ENCODE peak calls at places on chromosome 12, in eight cellular contexts. One of them, this sample, is unnamed.

GRCh38 chr12:48991247-48992050 is 7.7 kb downstream of the DDN start:
- DNase-seq in astrocyte: no peak
- DNase-seq in GM20000: peak; percentile 30
- DNase-seq in suprapubic skin: no peak
- DNase-seq in neural crest cell: no peak
- DNase-seq in A549: no peak
- DNase-seq in WTC11: no peak
- DNase-seq in CD8-positive, alpha-beta T cell: no peak
- DNase-seq in this sample: no peak

GRCh38 chr12:121423253-121423652 is 23.3 kb downstream of the RNF34 start:
- DNase-seq in astrocyte: no peak
- DNase-seq in GM20000: no peak
- DNase-seq in suprapubic skin: no peak
- DNase-seq in neural crest cell: no peak
- DNase-seq in A549: no peak
- DNase-seq in WTC11: no peak
- DNase-seq in CD8-positive, alpha-beta T cell: no peak
- DNase-seq in this sample: no peak

GRCh38 chr12:53023-53734 is 13.4 kb upstream of the IQSEC3 start:
- DNase-seq in astrocyte: peak; percentile 20
- DNase-seq in GM20000: no peak
- DNase-seq in suprapubic skin: no peak
- DNase-seq in neural crest cell: no peak
- DNase-seq in A549: no peak
- DNase-seq in WTC11: no peak
- DNase-seq in CD8-positive, alpha-beta T cell: no peak
- DNase-seq in this sample: no peak

GRCh38 chr12:131775904-131776889 is 52.0 kb upstream of the MMP17 start:
- DNase-seq in astrocyte: no peak
- DNase-seq in GM20000: peak; percentile 70
- DNase-seq in suprapubic skin: no peak
- DNase-seq in neural crest cell: no peak
- DNase-seq in A549: no peak
- DNase-seq in WTC11: no peak
- DNase-seq in CD8-positive, alpha-beta T cell: no peak
- DNase-seq in this sample: no peak

GRCh38 chr12:76866146-76866545 is 12.7 kb downstream of the CSRP2 start:
- DNase-seq in astrocyte: peak; percentile 52
- DNase-seq in GM20000: no peak
- DNase-seq in suprapubic skin: no peak
- DNase-seq in neural crest cell: no peak
- DNase-seq in A549: no peak
- DNase-seq in WTC11: no peak
- DNase-seq in CD8-positive, alpha-beta T cell: no peak
- DNase-seq in this sample: no peak

GRCh38 chr12:32542550-32543229 is 136.4 kb upstream of the DNM1L start:
- DNase-seq in astrocyte: no peak
- DNase-seq in GM20000: no peak
- DNase-seq in suprapubic skin: no peak
- DNase-seq in neural crest cell: no peak
- DNase-seq in A549: no peak
- DNase-seq in WTC11: no peak
- DNase-seq in CD8-positive, alpha-beta T cell: no peak
- DNase-seq in this sample: no peak

GRCh38 chr12:2752676-2753371 is 41.9 kb upstream of the FKBP4 start:
- DNase-seq in astrocyte: peak; percentile 25
- DNase-seq in GM20000: peak; percentile 81
- DNase-seq in suprapubic skin: no peak
- DNase-seq in neural crest cell: peak; percentile 92
- DNase-seq in A549: peak; percentile 49
- DNase-seq in WTC11: peak; percentile 93
- DNase-seq in CD8-positive, alpha-beta T cell: peak; percentile 66
- DNase-seq in this sample: no peak

GRCh38 chr12:117228239-117228638 is 38.0 kb upstream of the FBXO21 start:
- DNase-seq in astrocyte: no peak
- DNase-seq in GM20000: no peak
- DNase-seq in suprapubic skin: no peak
- DNase-seq in neural crest cell: no peak
- DNase-seq in A549: peak; percentile 61
- DNase-seq in WTC11: no peak
- DNase-seq in CD8-positive, alpha-beta T cell: no peak
- DNase-seq in this sample: no peak

GRCh38 chr12:109567967-109568366 is 5.3 kb downstream of the MMAB start:
- DNase-seq in astrocyte: no peak
- DNase-seq in GM20000: no peak
- DNase-seq in suprapubic skin: no peak
- DNase-seq in neural crest cell: no peak
- DNase-seq in A549: no peak
- DNase-seq in WTC11: no peak
- DNase-seq in CD8-positive, alpha-beta T cell: no peak
- DNase-seq in this sample: no peak

GRCh38 chr12:92866418-92866817 is 62.7 kb downstream of the EEA1 start:
- DNase-seq in astrocyte: no peak
- DNase-seq in GM20000: no peak
- DNase-seq in suprapubic skin: no peak
- DNase-seq in neural crest cell: no peak
- DNase-seq in A549: no peak
- DNase-seq in WTC11: no peak
- DNase-seq in CD8-positive, alpha-beta T cell: no peak
- DNase-seq in this sample: no peak

GRCh38 chr12:9900930-9901329 is 19.6 kb downstream of the KLRF2 start:
- DNase-seq in astrocyte: no peak
- DNase-seq in GM20000: no peak
- DNase-seq in suprapubic skin: no peak
- DNase-seq in neural crest cell: no peak
- DNase-seq in A549: no peak
- DNase-seq in WTC11: no peak
- DNase-seq in CD8-positive, alpha-beta T cell: no peak
- DNase-seq in this sample: no peak

GRCh38 chr12:4355843-4356327 is 23.6 kb downstream of the FGF23 start:
- DNase-seq in astrocyte: no peak
- DNase-seq in GM20000: peak; percentile 36
- DNase-seq in suprapubic skin: no peak
- DNase-seq in neural crest cell: peak; percentile 50
- DNase-seq in A549: peak; percentile 76
- DNase-seq in WTC11: peak; percentile 95
- DNase-seq in CD8-positive, alpha-beta T cell: peak; percentile 10
- DNase-seq in this sample: no peak

GRCh38 chr12:75877588-75878381 is 153.8 kb downstream of the PHLDA1 start:
- DNase-seq in astrocyte: no peak
- DNase-seq in GM20000: no peak
- DNase-seq in suprapubic skin: no peak
- DNase-seq in neural crest cell: no peak
- DNase-seq in A549: no peak
- DNase-seq in WTC11: no peak
- DNase-seq in CD8-positive, alpha-beta T cell: no peak
- DNase-seq in this sample: no peak

GRCh38 chr12:104669851-104670337 is 213.1 kb downstream of the CHST11 start:
- DNase-seq in astrocyte: peak; percentile 57
- DNase-seq in GM20000: peak; percentile 55
- DNase-seq in suprapubic skin: no peak
- DNase-seq in neural crest cell: no peak
- DNase-seq in A549: no peak
- DNase-seq in WTC11: no peak
- DNase-seq in CD8-positive, alpha-beta T cell: no peak
- DNase-seq in this sample: no peak

GRCh38 chr12:107372229-107372658 is 278.9 kb upstream of the CRY1 start:
- DNase-seq in astrocyte: peak; percentile 21
- DNase-seq in GM20000: no peak
- DNase-seq in suprapubic skin: no peak
- DNase-seq in neural crest cell: no peak
- DNase-seq in A549: no peak
- DNase-seq in WTC11: no peak
- DNase-seq in CD8-positive, alpha-beta T cell: no peak
- DNase-seq in this sample: no peak

GRCh38 chr12:90741611-90742010 is 213.4 kb downstream of the CCER1 start:
- DNase-seq in astrocyte: no peak
- DNase-seq in GM20000: no peak
- DNase-seq in suprapubic skin: no peak
- DNase-seq in neural crest cell: no peak
- DNase-seq in A549: no peak
- DNase-seq in WTC11: no peak
- DNase-seq in CD8-positive, alpha-beta T cell: no peak
- DNase-seq in this sample: peak; percentile 26

GRCh38 chr12:110733857-110734373 is 8.8 kb downstream of the PPP1CC start:
- DNase-seq in astrocyte: no peak
- DNase-seq in GM20000: no peak
- DNase-seq in suprapubic skin: no peak
- DNase-seq in neural crest cell: no peak
- DNase-seq in A549: no peak
- DNase-seq in WTC11: no peak
- DNase-seq in CD8-positive, alpha-beta T cell: no peak
- DNase-seq in this sample: no peak

GRCh38 chr12:114952573-114953196 is 268.7 kb upstream of the TBX3 start:
- DNase-seq in astrocyte: no peak
- DNase-seq in GM20000: no peak
- DNase-seq in suprapubic skin: no peak
- DNase-seq in neural crest cell: no peak
- DNase-seq in A549: no peak
- DNase-seq in WTC11: no peak
- DNase-seq in CD8-positive, alpha-beta T cell: no peak
- DNase-seq in this sample: no peak

GRCh38 chr12:54824402-54824801 is 29.9 kb upstream of the MUCL1 start:
- DNase-seq in astrocyte: no peak
- DNase-seq in GM20000: no peak
- DNase-seq in suprapubic skin: no peak
- DNase-seq in neural crest cell: no peak
- DNase-seq in A549: no peak
- DNase-seq in WTC11: no peak
- DNase-seq in CD8-positive, alpha-beta T cell: no peak
- DNase-seq in this sample: no peak
- TF ChIP-seq CTCF in astrocyte: no peak
- TF ChIP-seq CTCF in GM20000: no peak
- TF ChIP-seq CTCF in suprapubic skin: no peak
- TF ChIP-seq CTCF in neural crest cell: peak; percentile 58
- TF ChIP-seq CTCF in A549: no peak
- TF ChIP-seq CTCF in WTC11: peak; percentile 40
- TF ChIP-seq CTCF in CD8-positive, alpha-beta T cell: peak; percentile 31
- TF ChIP-seq CTCF in this sample: no peak

GRCh38 chr12:72133497-72134055 is 138.6 kb upstream of the TRHDE start:
- DNase-seq in astrocyte: no peak
- DNase-seq in GM20000: no peak
- DNase-seq in suprapubic skin: no peak
- DNase-seq in neural crest cell: no peak
- DNase-seq in A549: no peak
- DNase-seq in WTC11: no peak
- DNase-seq in CD8-positive, alpha-beta T cell: no peak
- DNase-seq in this sample: no peak
- TF ChIP-seq CTCF in astrocyte: no peak
- TF ChIP-seq CTCF in GM20000: no peak
- TF ChIP-seq CTCF in suprapubic skin: no peak
- TF ChIP-seq CTCF in neural crest cell: no peak
- TF ChIP-seq CTCF in A549: no peak
- TF ChIP-seq CTCF in WTC11: no peak
- TF ChIP-seq CTCF in CD8-positive, alpha-beta T cell: no peak
- TF ChIP-seq CTCF in this sample: no peak

GRCh38 chr12:70365648-70366518 is at the start of gene KCNMB4:
- DNase-seq in astrocyte: peak; percentile 18
- DNase-seq in GM20000: peak; percentile 97
- DNase-seq in suprapubic skin: peak; percentile 77
- DNase-seq in neural crest cell: peak; percentile 73
- DNase-seq in A549: peak; percentile 40
- DNase-seq in WTC11: peak; percentile 93
- DNase-seq in CD8-positive, alpha-beta T cell: peak; percentile 58
- DNase-seq in this sample: peak; percentile 27

GRCh38 chr12:70367268-70368141 is 1.4 kb downstream of the KCNMB4 start:
- DNase-seq in astrocyte: peak; percentile 5
- DNase-seq in GM20000: no peak
- DNase-seq in suprapubic skin: no peak
- DNase-seq in neural crest cell: no peak
- DNase-seq in A549: no peak
- DNase-seq in WTC11: no peak
- DNase-seq in CD8-positive, alpha-beta T cell: no peak
- DNase-seq in this sample: no peak

GRCh38 chr12:70365398-70365647 is 767 bp upstream of the KCNMB4 start:
- DNase-seq in astrocyte: no peak
- DNase-seq in GM20000: no peak
- DNase-seq in suprapubic skin: peak; percentile 59
- DNase-seq in neural crest cell: peak; percentile 14
- DNase-seq in A549: no peak
- DNase-seq in WTC11: peak; percentile 29
- DNase-seq in CD8-positive, alpha-beta T cell: no peak
- DNase-seq in this sample: no peak

GRCh38 chr12:70364695-70365397 is 1.2 kb upstream of the KCNMB4 start:
- DNase-seq in astrocyte: no peak
- DNase-seq in GM20000: peak; percentile 17
- DNase-seq in suprapubic skin: no peak
- DNase-seq in neural crest cell: no peak
- DNase-seq in A549: peak; percentile 19
- DNase-seq in WTC11: peak; percentile 23
- DNase-seq in CD8-positive, alpha-beta T cell: no peak
- DNase-seq in this sample: no peak

DNA sequence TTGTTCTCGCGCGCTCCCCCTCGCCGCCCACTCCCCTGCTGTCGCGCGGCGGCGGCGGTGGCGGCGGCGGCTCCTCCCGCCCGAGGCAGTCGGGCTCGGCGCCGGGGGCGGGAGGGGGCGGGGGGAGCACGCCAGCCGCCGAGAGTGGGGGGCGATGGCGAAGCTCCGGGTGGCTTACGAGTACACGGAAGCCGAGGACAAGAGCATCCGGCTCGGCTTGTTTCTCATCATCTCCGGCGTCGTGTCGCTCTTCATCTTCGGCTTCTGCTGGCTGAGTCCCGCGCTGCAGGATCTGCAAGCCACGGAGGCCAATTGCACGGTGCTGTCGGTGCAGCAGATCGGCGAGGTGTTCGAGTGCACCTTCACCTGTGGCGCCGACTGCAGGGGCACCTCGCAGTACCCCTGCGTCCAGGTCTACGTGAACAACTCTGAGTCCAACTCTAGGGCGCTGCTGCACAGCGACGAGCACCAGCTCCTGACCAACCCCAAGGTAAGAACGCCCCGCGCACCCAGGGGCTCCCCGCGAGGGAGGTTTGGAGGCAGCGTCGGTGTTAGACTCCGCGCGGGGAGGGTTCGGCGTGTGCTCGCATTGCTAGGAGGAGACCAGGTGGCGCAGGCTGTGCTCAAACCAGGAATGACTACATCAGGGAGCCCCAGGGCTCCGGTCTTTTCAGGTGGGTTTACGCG is 634 bp downstream of the KCNMB4 start:
- DNase-seq in astrocyte: peak; percentile 20
- DNase-seq in GM20000: peak; percentile 67
- DNase-seq in suprapubic skin: peak; percentile 61
- DNase-seq in neural crest cell: peak; percentile 41
- DNase-seq in A549: peak; percentile 44
- DNase-seq in WTC11: peak; percentile 55
- DNase-seq in CD8-positive, alpha-beta T cell: peak; percentile 42
- DNase-seq in this sample: no peak
- TF ChIP-seq CTCF in astrocyte: no peak
- TF ChIP-seq CTCF in GM20000: no peak
- TF ChIP-seq CTCF in suprapubic skin: no peak
- TF ChIP-seq CTCF in neural crest cell: peak; percentile 10
- TF ChIP-seq CTCF in A549: no peak
- TF ChIP-seq CTCF in WTC11: no peak
- TF ChIP-seq CTCF in CD8-positive, alpha-beta T cell: no peak
- TF ChIP-seq CTCF in this sample: no peak

DNA sequence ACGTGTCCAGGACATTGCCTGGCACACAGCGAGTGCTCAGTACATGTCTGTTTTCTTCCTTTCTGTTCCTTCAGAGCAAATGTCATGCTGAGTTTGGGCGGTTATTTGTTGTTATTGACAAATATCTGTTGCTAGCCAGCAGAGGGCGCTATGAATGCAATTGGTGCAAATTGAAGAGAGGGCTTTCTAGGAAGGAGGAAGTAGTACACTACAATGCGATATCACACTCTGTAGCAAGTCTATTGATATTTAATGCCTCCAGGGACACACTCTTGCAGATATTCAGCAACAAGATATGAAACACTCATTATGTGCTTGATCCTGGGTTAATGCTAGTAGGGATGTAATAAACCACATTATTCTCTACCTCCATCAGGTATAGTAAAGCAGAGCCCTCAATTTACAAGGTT is 267.3 kb upstream of the SRRM4 start:
- DNase-seq in astrocyte: no peak
- DNase-seq in GM20000: peak; percentile 60
- DNase-seq in suprapubic skin: no peak
- DNase-seq in neural crest cell: peak; percentile 75
- DNase-seq in A549: peak; percentile 60
- DNase-seq in WTC11: peak; percentile 74
- DNase-seq in CD8-positive, alpha-beta T cell: no peak
- DNase-seq in this sample: no peak
- TF ChIP-seq CTCF in astrocyte: no peak
- TF ChIP-seq CTCF in GM20000: peak; percentile 38
- TF ChIP-seq CTCF in suprapubic skin: no peak
- TF ChIP-seq CTCF in neural crest cell: peak; percentile 77
- TF ChIP-seq CTCF in A549: peak; percentile 33
- TF ChIP-seq CTCF in WTC11: peak; percentile 75
- TF ChIP-seq CTCF in CD8-positive, alpha-beta T cell: no peak
- TF ChIP-seq CTCF in this sample: peak; percentile 69